ENCODE peak calls at places on chromosomes 7 and 10, in eight cellular contexts. D, H, S, T, C, A, G and Z are unnamed samples.

GRCh38 chr10:121593267-121593666 is 5.0 kb downstream of the FGFR2 start:
- DNase-seq in D (no peak), H (no peak), S (no peak), T (no peak), C (no peak), A (no peak), G (no peak), Z (no peak)

GRCh38 chr10:133353202-133353959 is 4.4 kb downstream of the FUOM start:
- DNase-seq in D (no peak), H (no peak), S (no peak), T (no peak), C (no peak), A (no peak), G (peak), Z (no peak)

GRCh38 chr10:5544216-5544805 is 19.6 kb downstream of the CALML3 start:
- DNase-seq in D (no peak), H (no peak), S (no peak), T (no peak), C (no peak), A (no peak), G (peak), Z (no peak)

GRCh38 chr7:26648429-26649015 is 215.9 kb downstream of the SKAP2 start:
- DNase-seq in D (peak), H (no peak), S (no peak), T (no peak), C (peak), A (no peak), G (no peak), Z (peak)

GRCh38 chr7:26493737-26494423 is 202.2 kb downstream of the SNX10 start:
- DNase-seq in D (no peak), H (no peak), S (no peak), T (no peak), C (no peak), A (no peak), G (peak), Z (no peak)

GRCh38 chr7:157347217-157347904 is 10.6 kb downstream of the DNAJB6 start:
- DNase-seq in D (peak), H (no peak), S (peak), T (no peak), C (peak), A (peak), G (peak), Z (peak)

GRCh38 chr7:4226166-4226857 is 455.8 kb upstream of the FOXK1 start:
- DNase-seq in D (no peak), H (no peak), S (peak), T (no peak), C (no peak), A (no peak), G (no peak), Z (no peak)

GRCh38 chr7:353746-354325 is 63.9 kb downstream of the FOXL3 start:
- DNase-seq in D (no peak), H (no peak), S (no peak), T (no peak), C (no peak), A (no peak), G (no peak), Z (no peak)

GRCh38 chr7:51238981-51239495 is 77.6 kb downstream of the COBL start:
- DNase-seq in D (no peak), H (no peak), S (no peak), T (no peak), C (no peak), A (no peak), G (no peak), Z (no peak)

GRCh38 chr7:27172388-27172774 is 1.7 kb downstream of the HOXA10 start:
- DNase-seq in D (no peak), H (no peak), S (no peak), T (no peak), C (peak), A (peak), G (no peak), Z (no peak)

GRCh38 chr7:51019231-51019844 is 236.6 kb upstream of the GRB10 start:
- DNase-seq in D (peak), H (no peak), S (no peak), T (no peak), C (peak), A (no peak), G (peak), Z (no peak)

GRCh38 chr7:148883233-148884048 is 650 bp downstream of the EZH2 start:
- DNase-seq in D (peak), H (peak), S (no peak), T (peak), C (no peak), A (peak), G (peak), Z (no peak)

GRCh38 chr10:93462371-93462770 is 19.8 kb downstream of the MYOF start:
- DNase-seq in D (no peak), H (no peak), S (no peak), T (no peak), C (no peak), A (no peak), G (no peak), Z (no peak)

GRCh38 chr10:67618116-67618515 is 77.9 kb downstream of the CTNNA3 start:
- DNase-seq in D (no peak), H (no peak), S (no peak), T (no peak), C (no peak), A (no peak), G (no peak), Z (no peak)

GRCh38 chr10:95531994-95532399 is 29.2 kb downstream of the SORBS1 start:
- DNase-seq in D (no peak), H (no peak), S (no peak), T (no peak), C (no peak), A (no peak), G (no peak), Z (no peak)

GRCh38 chr7:87570178-87570577 is 30.5 kb downstream of the ABCB1 start:
- DNase-seq in D (peak), H (no peak), S (peak), T (no peak), C (peak), A (no peak), G (no peak), Z (no peak)

GRCh38 chr7:107700570-107700969 is 39.9 kb downstream of the SLC26A4 start:
- DNase-seq in D (peak), H (no peak), S (no peak), T (no peak), C (no peak), A (no peak), G (no peak), Z (no peak)

GRCh38 chr10:63515002-63515763 is 6.0 kb upstream of the REEP3 start:
- DNase-seq in D (peak), H (no peak), S (no peak), T (no peak), C (peak), A (no peak), G (no peak), Z (no peak)

GRCh38 chr10:123301077-123301875 is 147.1 kb downstream of the BUB3 start:
- DNase-seq in D (peak), H (no peak), S (no peak), T (peak), C (peak), A (no peak), G (peak), Z (peak)

GRCh38 chr7:73841689-73842247 is 548 bp downstream of the METTL27 start:
- DNase-seq in D (no peak), H (no peak), S (no peak), T (peak), C (peak), A (peak), G (no peak), Z (no peak)

GRCh38 chr7:66883716-66884115 is 37.3 kb upstream of the TMEM248 start:
- DNase-seq in D (no peak), H (no peak), S (no peak), T (no peak), C (peak), A (no peak), G (no peak), Z (peak)

GRCh38 chr7:69739906-69740545 is 141.8 kb downstream of the AUTS2 start:
- DNase-seq in D (peak), H (no peak), S (no peak), T (no peak), C (peak), A (no peak), G (peak), Z (no peak)

GRCh38 chr10:61784354-61785131 is 117.0 kb upstream of the ARID5B start:
- DNase-seq in D (no peak), H (no peak), S (no peak), T (no peak), C (no peak), A (no peak), G (no peak), Z (no peak)

GRCh38 chr10:26860026-26860541 is 674 bp downstream of the ABI1 start:
- DNase-seq in D (peak), H (peak), S (no peak), T (peak), C (peak), A (peak), G (peak), Z (no peak)

GRCh38 chr7:55510621-55511020 is 61.7 kb downstream of the VOPP1 start:
- DNase-seq in D (no peak), H (no peak), S (no peak), T (no peak), C (no peak), A (no peak), G (no peak), Z (no peak)

GRCh38 chr10:15461353-15462108 is 90.4 kb upstream of the FAM171A1 start:
- DNase-seq in D (peak), H (no peak), S (peak), T (peak), C (peak), A (peak), G (peak), Z (no peak)

GRCh38 chr7:48680996-48681395 is 243.4 kb upstream of the CDC14C start:
- DNase-seq in D (no peak), H (no peak), S (no peak), T (no peak), C (no peak), A (no peak), G (no peak), Z (no peak)

DNA sequence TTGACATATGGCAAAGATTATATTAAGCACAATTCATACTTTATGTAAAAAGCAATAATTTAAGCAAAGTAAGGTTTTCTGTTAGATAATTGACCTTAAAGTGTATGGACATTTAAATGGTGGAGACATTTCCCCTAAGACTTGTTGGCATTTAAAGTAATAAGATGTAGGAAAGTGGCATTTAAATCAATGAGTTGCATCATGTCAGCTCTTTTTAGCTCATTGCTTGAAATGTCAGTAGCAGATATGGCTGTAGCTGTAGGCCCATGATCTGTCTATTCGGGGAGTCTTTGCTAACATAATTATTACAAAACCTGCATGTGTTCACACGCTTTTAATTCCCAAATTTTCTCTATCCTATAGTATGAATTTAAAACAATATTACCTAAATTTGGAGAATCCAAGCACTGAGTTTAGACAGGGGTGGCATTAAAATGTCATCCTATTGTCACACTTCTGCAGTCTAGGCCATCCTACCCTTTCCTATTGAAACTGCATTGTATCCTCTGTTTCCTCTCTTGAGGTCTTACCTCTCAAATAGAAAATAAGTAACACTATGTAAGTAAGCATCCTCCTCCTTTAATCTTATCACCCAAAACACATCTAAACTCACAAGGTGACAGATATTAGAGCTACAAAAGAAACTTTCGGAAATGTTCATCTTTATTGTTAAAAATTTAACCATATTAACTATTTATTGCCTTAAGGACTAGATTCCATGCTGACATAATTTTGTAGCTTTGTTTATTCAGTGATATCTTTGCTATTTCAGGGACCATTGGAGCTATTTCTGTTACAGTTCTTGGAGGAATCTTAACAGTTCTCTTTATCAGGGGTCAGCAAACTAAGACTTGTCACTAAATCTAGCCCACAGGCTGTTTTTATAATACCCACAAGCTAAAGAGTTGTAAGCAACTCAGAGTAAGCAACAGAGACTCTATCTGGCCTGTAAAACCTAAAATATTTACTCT is 91.2 kb downstream of the LCOR start:
- DNase-seq in D (no peak), H (no peak), S (no peak), T (no peak), C (no peak), A (no peak), G (no peak), Z (no peak)
- H3K4me3 ChIP-seq in D (no peak), H (no peak), S (no peak), T (no peak), C (no peak), A (no peak), G (no peak), Z (no peak)

GRCh38 chr7:139541600-139542307 is 18.3 kb downstream of the CLEC2L start:
- DNase-seq in D (no peak), H (no peak), S (no peak), T (no peak), C (no peak), A (no peak), G (no peak), Z (no peak)

GRCh38 chr7:139543801-139544603 is 20.5 kb downstream of the CLEC2L start:
- DNase-seq in D (no peak), H (no peak), S (peak), T (no peak), C (no peak), A (no peak), G (no peak), Z (no peak)

GRCh38 chr7:139542308-139543151 is 19.0 kb downstream of the CLEC2L start:
- DNase-seq in D (no peak), H (no peak), S (no peak), T (no peak), C (no peak), A (no peak), G (no peak), Z (no peak)

GRCh38 chr7:139548302-139549028 is 25.0 kb downstream of the CLEC2L start:
- DNase-seq in D (no peak), H (no peak), S (no peak), T (no peak), C (no peak), A (no peak), G (no peak), Z (no peak)

DNA sequence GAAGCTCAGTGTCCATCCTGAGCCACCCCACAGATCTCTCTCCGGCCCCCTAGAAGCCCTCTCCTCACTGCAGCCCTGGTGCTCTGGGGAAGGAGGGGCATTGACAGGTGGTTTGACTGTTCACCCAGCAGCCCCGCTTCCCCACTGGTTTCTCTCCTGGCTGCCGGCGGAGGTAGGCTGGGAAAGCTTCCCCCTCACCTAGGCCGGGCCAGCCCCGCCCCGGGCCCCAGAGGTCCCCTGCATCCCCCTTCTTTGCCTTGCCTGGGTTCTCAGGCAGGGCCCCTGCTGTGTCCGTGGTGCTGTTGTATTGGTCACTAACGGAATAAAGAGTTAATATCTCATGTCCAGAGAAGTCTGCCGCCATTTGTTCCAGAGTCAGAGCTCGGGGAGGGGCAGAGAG is 21.2 kb downstream of the CLEC2L start:
- DNase-seq in D (no peak), H (no peak), S (no peak), T (no peak), C (no peak), A (no peak), G (no peak), Z (no peak)
- TF ChIP-seq CTCF in D (no peak), H (no peak), S (no peak), T (no peak), C (no peak), A (no peak), G (no peak), Z (no peak)

GRCh38 chr7:139771001-139771956 is 6.5 kb downstream of the HIPK2 start:
- DNase-seq in D (peak), H (no peak), S (peak), T (peak), C (peak), A (no peak), G (no peak), Z (no peak)
- H3K4me3 ChIP-seq in D (no peak), H (no peak), S (peak), T (peak), C (peak), A (no peak), G (no peak), Z (peak)

DNA sequence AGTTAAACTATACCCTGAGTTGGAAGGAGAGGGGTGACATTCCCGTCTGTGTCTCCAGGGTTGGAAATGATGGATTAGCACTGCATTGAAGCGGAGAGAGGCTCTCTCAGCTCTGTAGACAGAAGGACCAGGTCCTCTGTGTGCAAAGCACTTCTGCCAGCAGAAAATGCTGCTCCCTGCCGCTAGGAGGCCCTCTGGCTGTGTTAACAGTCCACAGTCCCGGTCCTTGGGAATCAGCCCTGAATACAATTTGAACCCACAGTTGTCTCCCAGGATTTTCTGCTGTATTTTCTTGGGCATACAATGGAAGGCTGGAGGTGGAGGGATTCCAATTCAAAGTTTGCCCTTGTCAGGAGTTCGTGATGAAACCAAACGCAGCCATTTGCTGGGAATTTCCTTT is 205.1 kb downstream of the GLRX3 start:
- DNase-seq in D (no peak), H (no peak), S (no peak), T (no peak), C (no peak), A (no peak), G (peak), Z (no peak)
- TF ChIP-seq CTCF in D (no peak), H (no peak), S (peak), T (no peak), C (no peak), A (no peak), G (peak), Z (peak)

GRCh38 chr10:79115302-79115701 is 46.5 kb downstream of the ZMIZ1 start:
- DNase-seq in D (no peak), H (no peak), S (no peak), T (no peak), C (no peak), A (no peak), G (no peak), Z (no peak)

GRCh38 chr10:79118286-79119202 is 49.8 kb downstream of the ZMIZ1 start:
- DNase-seq in D (no peak), H (no peak), S (no peak), T (no peak), C (no peak), A (no peak), G (no peak), Z (no peak)

GRCh38 chr10:79113827-79114226 is 45.1 kb downstream of the ZMIZ1 start:
- DNase-seq in D (no peak), H (no peak), S (no peak), T (no peak), C (no peak), A (no peak), G (no peak), Z (no peak)

GRCh38 chr10:79116801-79117723 is 48.3 kb downstream of the ZMIZ1 start:
- DNase-seq in D (peak), H (no peak), S (no peak), T (no peak), C (no peak), A (peak), G (peak), Z (no peak)

DNA sequence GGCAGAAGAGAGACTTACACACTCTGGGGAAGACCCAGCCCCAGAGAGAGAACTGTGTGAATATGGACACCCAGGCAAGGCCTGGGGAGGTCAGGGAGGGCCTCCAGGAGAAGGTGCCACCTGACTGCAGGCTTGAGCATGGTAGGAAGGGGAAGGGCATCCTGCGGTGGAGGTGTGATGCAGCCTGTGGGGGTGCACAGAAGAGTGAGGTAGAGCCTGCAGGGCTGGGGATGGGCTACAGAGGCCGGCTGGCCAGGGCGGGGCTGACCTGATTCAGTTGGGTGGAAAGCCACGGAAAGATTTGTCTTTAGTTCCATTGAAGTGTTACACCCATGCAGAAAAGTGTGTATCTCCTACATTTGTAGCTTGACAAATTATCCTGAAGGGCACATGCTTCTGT is 47.6 kb downstream of the ZMIZ1 start:
- DNase-seq in D (no peak), H (no peak), S (no peak), T (no peak), C (no peak), A (no peak), G (no peak), Z (no peak)
- H3K4me3 ChIP-seq in D (no peak), H (no peak), S (no peak), T (no peak), C (no peak), A (no peak), G (no peak), Z (no peak)

GRCh38 chr7:1569833-1570632 is at the start of gene PSMG3:
- DNase-seq in D (peak), H (peak), S (peak), T (peak), C (peak), A (peak), G (peak), Z (no peak)
- TF ChIP-seq CTCF in D (peak), H (no peak), S (peak), T (no peak), C (peak), A (peak), G (no peak), Z (peak)

DNA sequence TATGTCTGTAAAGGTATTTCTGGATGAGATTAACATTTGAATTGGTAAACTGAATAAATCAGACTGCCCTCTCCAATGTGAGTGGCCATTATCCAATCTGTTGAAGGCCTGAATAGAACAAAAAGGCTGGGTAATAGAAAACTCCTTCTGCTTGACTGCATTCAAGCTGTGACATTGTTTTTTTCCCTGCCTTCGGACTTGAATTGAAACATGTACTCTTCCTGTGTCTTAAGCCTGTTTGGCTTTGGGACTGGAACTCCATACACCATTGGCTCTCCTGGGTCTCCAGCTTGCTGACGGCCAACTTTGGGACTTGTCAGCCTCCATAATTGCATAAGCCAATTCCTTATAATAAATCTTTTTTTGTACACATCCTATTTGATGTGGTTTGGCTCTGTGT is 36.0 kb upstream of the ARHGAP21 start:
- DNase-seq in D (no peak), H (no peak), S (no peak), T (no peak), C (no peak), A (no peak), G (no peak), Z (no peak)
- H3K4me3 ChIP-seq in D (no peak), H (no peak), S (no peak), T (no peak), C (no peak), A (no peak), G (no peak), Z (no peak)